ENCODE peak calls at places on chromosomes 5 and 9, in eight cellular contexts. One of them, this sample, is unnamed.

GRCh38 chr5:102975457-102976182 is 144.3 kb downstream of the GIN1 start:
- DNase-seq in HFF-Myc: peak; percentile 9
- DNase-seq in AG09309: no peak
- DNase-seq in AG10803: peak; percentile 72
- DNase-seq in WTC11: no peak
- DNase-seq in bronchial epithelial cell: peak; percentile 26
- DNase-seq in GM13976: no peak
- DNase-seq in psoas muscle: no peak
- DNase-seq in this sample: no peak

GRCh38 chr5:93062548-93062947 is 518.5 kb downstream of the NR2F1-AS1 start:
- DNase-seq in WTC11: no peak
- DNase-seq in bronchial epithelial cell: peak; percentile 18
- DNase-seq in AG10803: no peak
- DNase-seq in GM13976: no peak
- DNase-seq in psoas muscle: no peak
- DNase-seq in HFF-Myc: no peak
- DNase-seq in AG09309: no peak
- DNase-seq in this sample: no peak

GRCh38 chr9:108801949-108802348 is 53.8 kb downstream of the ACTL7B start:
- DNase-seq in WTC11: no peak
- DNase-seq in AG09309: no peak
- DNase-seq in AG10803: no peak
- DNase-seq in HFF-Myc: no peak
- DNase-seq in bronchial epithelial cell: no peak
- DNase-seq in GM13976: no peak
- DNase-seq in psoas muscle: no peak
- DNase-seq in this sample: no peak

GRCh38 chr9:129823163-129823933 is 588 bp downstream of the TOR1A start:
- DNase-seq in WTC11: peak; percentile 19
- DNase-seq in psoas muscle: no peak
- DNase-seq in bronchial epithelial cell: no peak
- DNase-seq in AG10803: peak; percentile 38
- DNase-seq in AG09309: no peak
- DNase-seq in HFF-Myc: no peak
- DNase-seq in GM13976: peak; percentile 58
- DNase-seq in this sample: peak; percentile 55

GRCh38 chr5:55441954-55442353 is 92.8 kb downstream of the PLPP1 start:
- DNase-seq in AG10803: no peak
- DNase-seq in bronchial epithelial cell: peak; percentile 44
- DNase-seq in GM13976: no peak
- DNase-seq in AG09309: no peak
- DNase-seq in HFF-Myc: no peak
- DNase-seq in psoas muscle: no peak
- DNase-seq in WTC11: no peak
- DNase-seq in this sample: no peak

GRCh38 chr9:17004500-17004899 is 130.3 kb upstream of the CNTLN start:
- DNase-seq in psoas muscle: no peak
- DNase-seq in AG10803: peak; percentile 12
- DNase-seq in HFF-Myc: no peak
- DNase-seq in bronchial epithelial cell: no peak
- DNase-seq in AG09309: no peak
- DNase-seq in GM13976: no peak
- DNase-seq in WTC11: no peak
- DNase-seq in this sample: no peak

GRCh38 chr5:141523991-141524390 is 35.1 kb downstream of the PCDHGC5 start:
- DNase-seq in GM13976: no peak
- DNase-seq in HFF-Myc: no peak
- DNase-seq in psoas muscle: no peak
- DNase-seq in WTC11: no peak
- DNase-seq in bronchial epithelial cell: no peak
- DNase-seq in AG10803: no peak
- DNase-seq in AG09309: no peak
- DNase-seq in this sample: no peak

GRCh38 chr9:17005085-17005484 is 129.8 kb upstream of the CNTLN start:
- DNase-seq in AG09309: no peak
- DNase-seq in AG10803: peak; percentile 74
- DNase-seq in GM13976: no peak
- DNase-seq in HFF-Myc: peak; percentile 41
- DNase-seq in psoas muscle: peak; percentile 17
- DNase-seq in bronchial epithelial cell: peak; percentile 37
- DNase-seq in WTC11: no peak
- DNase-seq in this sample: peak; percentile 48

GRCh38 chr9:92325991-92326500 is 293 bp downstream of the CENPP start:
- DNase-seq in HFF-Myc: no peak
- DNase-seq in AG10803: no peak
- DNase-seq in psoas muscle: no peak
- DNase-seq in WTC11: no peak
- DNase-seq in GM13976: peak; percentile 42
- DNase-seq in AG09309: no peak
- DNase-seq in bronchial epithelial cell: peak; percentile 20
- DNase-seq in this sample: no peak

GRCh38 chr9:79701651-79702050 is 129.9 kb downstream of the TLE4 start:
- DNase-seq in bronchial epithelial cell: no peak
- DNase-seq in AG09309: no peak
- DNase-seq in GM13976: no peak
- DNase-seq in WTC11: no peak
- DNase-seq in AG10803: peak; percentile 64
- DNase-seq in psoas muscle: no peak
- DNase-seq in HFF-Myc: no peak
- DNase-seq in this sample: peak; percentile 65

GRCh38 chr9:127397722-127398647 is 1.0 kb downstream of the SLC2A8 start:
- DNase-seq in AG09309: no peak
- DNase-seq in bronchial epithelial cell: peak; percentile 13
- DNase-seq in AG10803: peak; percentile 13
- DNase-seq in GM13976: peak; percentile 57
- DNase-seq in psoas muscle: peak; percentile 57
- DNase-seq in HFF-Myc: no peak
- DNase-seq in WTC11: peak; percentile 52
- DNase-seq in this sample: peak; percentile 70
- TF ChIP-seq CTCF in AG09309: peak; percentile 48
- TF ChIP-seq CTCF in bronchial epithelial cell: peak; percentile 70
- TF ChIP-seq CTCF in AG10803: peak; percentile 47
- TF ChIP-seq CTCF in GM13976: peak; percentile 40
- TF ChIP-seq CTCF in psoas muscle: peak; percentile 49
- TF ChIP-seq CTCF in HFF-Myc: peak; percentile 58
- TF ChIP-seq CTCF in WTC11: no peak
- TF ChIP-seq CTCF in this sample: peak; percentile 55

GRCh38 chr5:179494774-179495173 is 55.6 kb upstream of the RUFY1 start:
- DNase-seq in AG10803: no peak
- DNase-seq in HFF-Myc: no peak
- DNase-seq in WTC11: no peak
- DNase-seq in GM13976: no peak
- DNase-seq in bronchial epithelial cell: no peak
- DNase-seq in psoas muscle: no peak
- DNase-seq in AG09309: no peak
- DNase-seq in this sample: no peak

GRCh38 chr5:179497636-179498365 is 52.6 kb upstream of the RUFY1 start:
- DNase-seq in AG09309: no peak
- DNase-seq in HFF-Myc: no peak
- DNase-seq in bronchial epithelial cell: no peak
- DNase-seq in AG10803: peak; percentile 39
- DNase-seq in WTC11: no peak
- DNase-seq in psoas muscle: no peak
- DNase-seq in GM13976: no peak
- DNase-seq in this sample: no peak

DNA sequence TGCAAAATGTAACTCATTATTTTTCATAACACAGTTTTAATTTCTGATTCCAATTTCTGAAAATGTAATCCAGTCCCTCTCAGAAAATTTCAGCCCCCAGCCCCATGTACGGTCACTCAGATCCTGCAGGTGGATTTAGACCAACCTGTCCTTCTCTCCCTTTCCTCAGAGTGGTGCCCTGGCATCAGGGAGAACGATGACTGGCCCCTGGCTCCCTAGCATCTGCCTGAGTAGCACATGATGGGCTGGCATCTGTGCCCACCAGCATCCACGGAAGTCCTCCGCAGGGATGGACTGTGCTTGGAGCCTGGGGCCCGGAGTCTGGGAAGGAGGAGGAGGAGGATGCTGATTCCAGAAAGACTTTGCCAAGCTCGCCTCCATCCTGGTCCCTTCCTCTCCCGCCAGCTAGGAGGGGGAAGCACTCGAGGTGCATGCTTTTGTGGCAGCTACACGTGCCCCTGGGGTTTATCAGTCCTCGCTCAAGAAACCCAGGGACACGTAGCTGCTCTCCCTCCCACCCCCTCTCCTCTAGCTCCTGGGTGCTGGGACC is 54.4 kb upstream of the RUFY1 start:
- DNase-seq in AG10803: no peak
- DNase-seq in psoas muscle: no peak
- DNase-seq in HFF-Myc: no peak
- DNase-seq in bronchial epithelial cell: no peak
- DNase-seq in WTC11: no peak
- DNase-seq in GM13976: no peak
- DNase-seq in AG09309: no peak
- DNase-seq in this sample: no peak
- TF ChIP-seq CTCF in AG10803: no peak
- TF ChIP-seq CTCF in psoas muscle: no peak
- TF ChIP-seq CTCF in HFF-Myc: no peak
- TF ChIP-seq CTCF in bronchial epithelial cell: no peak
- TF ChIP-seq CTCF in WTC11: no peak
- TF ChIP-seq CTCF in GM13976: peak; percentile 16
- TF ChIP-seq CTCF in AG09309: no peak
- TF ChIP-seq CTCF in this sample: no peak

GRCh38 chr5:132749506-132749905 is 2.3 kb downstream of the CCNI2 start:
- DNase-seq in WTC11: no peak
- DNase-seq in GM13976: peak; percentile 13
- DNase-seq in HFF-Myc: no peak
- DNase-seq in AG09309: no peak
- DNase-seq in AG10803: no peak
- DNase-seq in psoas muscle: no peak
- DNase-seq in bronchial epithelial cell: no peak
- DNase-seq in this sample: no peak

GRCh38 chr5:132748522-132749000 is 1.3 kb downstream of the CCNI2 start:
- DNase-seq in AG10803: no peak
- DNase-seq in GM13976: peak; percentile 5
- DNase-seq in AG09309: no peak
- DNase-seq in HFF-Myc: no peak
- DNase-seq in psoas muscle: no peak
- DNase-seq in bronchial epithelial cell: peak; percentile 72
- DNase-seq in WTC11: no peak
- DNase-seq in this sample: no peak

GRCh38 chr5:132747693-132748440 is 641 bp downstream of the CCNI2 start:
- DNase-seq in AG10803: no peak
- DNase-seq in bronchial epithelial cell: no peak
- DNase-seq in WTC11: peak; percentile 60
- DNase-seq in GM13976: peak; percentile 50
- DNase-seq in AG09309: no peak
- DNase-seq in HFF-Myc: no peak
- DNase-seq in psoas muscle: no peak
- DNase-seq in this sample: peak; percentile 53

GRCh38 chr5:132746592-132747063 is 598 bp upstream of the CCNI2 start:
- DNase-seq in GM13976: no peak
- DNase-seq in HFF-Myc: no peak
- DNase-seq in psoas muscle: no peak
- DNase-seq in AG09309: no peak
- DNase-seq in AG10803: no peak
- DNase-seq in bronchial epithelial cell: peak; percentile 53
- DNase-seq in WTC11: peak; percentile 73
- DNase-seq in this sample: no peak

GRCh38 chr5:132747064-132747692 is at the start of gene CCNI2:
- DNase-seq in AG09309: no peak
- DNase-seq in psoas muscle: peak; percentile 25
- DNase-seq in bronchial epithelial cell: no peak
- DNase-seq in HFF-Myc: no peak
- DNase-seq in AG10803: no peak
- DNase-seq in GM13976: peak; percentile 77
- DNase-seq in WTC11: peak; percentile 52
- DNase-seq in this sample: peak; percentile 57
- TF ChIP-seq CTCF in AG09309: no peak
- TF ChIP-seq CTCF in psoas muscle: no peak
- TF ChIP-seq CTCF in bronchial epithelial cell: no peak
- TF ChIP-seq CTCF in HFF-Myc: no peak
- TF ChIP-seq CTCF in AG10803: no peak
- TF ChIP-seq CTCF in GM13976: no peak
- TF ChIP-seq CTCF in WTC11: no peak
- TF ChIP-seq CTCF in this sample: no peak

GRCh38 chr9:131475956-131476776 is 26.6 kb upstream of the POMT1 start:
- DNase-seq in AG09309: no peak
- DNase-seq in GM13976: no peak
- DNase-seq in WTC11: peak; percentile 43
- DNase-seq in psoas muscle: no peak
- DNase-seq in HFF-Myc: no peak
- DNase-seq in AG10803: no peak
- DNase-seq in bronchial epithelial cell: no peak
- DNase-seq in this sample: no peak

GRCh38 chr9:131475111-131475955 is 27.4 kb upstream of the POMT1 start:
- DNase-seq in AG10803: no peak
- DNase-seq in WTC11: no peak
- DNase-seq in GM13976: no peak
- DNase-seq in bronchial epithelial cell: no peak
- DNase-seq in psoas muscle: no peak
- DNase-seq in AG09309: no peak
- DNase-seq in HFF-Myc: no peak
- DNase-seq in this sample: peak; percentile 41

GRCh38 chr9:131474711-131475110 is 28.0 kb upstream of the POMT1 start:
- DNase-seq in psoas muscle: no peak
- DNase-seq in bronchial epithelial cell: no peak
- DNase-seq in HFF-Myc: no peak
- DNase-seq in AG10803: no peak
- DNase-seq in GM13976: no peak
- DNase-seq in AG09309: no peak
- DNase-seq in WTC11: no peak
- DNase-seq in this sample: peak; percentile 28

GRCh38 chr9:131473198-131473885 is 29.4 kb upstream of the POMT1 start:
- DNase-seq in AG09309: no peak
- DNase-seq in HFF-Myc: no peak
- DNase-seq in GM13976: no peak
- DNase-seq in WTC11: no peak
- DNase-seq in bronchial epithelial cell: no peak
- DNase-seq in AG10803: no peak
- DNase-seq in psoas muscle: no peak
- DNase-seq in this sample: peak; percentile 9

GRCh38 chr9:131473891-131474290 is 28.8 kb upstream of the POMT1 start:
- DNase-seq in WTC11: no peak
- DNase-seq in psoas muscle: no peak
- DNase-seq in GM13976: no peak
- DNase-seq in HFF-Myc: no peak
- DNase-seq in bronchial epithelial cell: no peak
- DNase-seq in AG10803: no peak
- DNase-seq in AG09309: no peak
- DNase-seq in this sample: peak; percentile 30
- TF ChIP-seq CTCF in WTC11: no peak
- TF ChIP-seq CTCF in psoas muscle: no peak
- TF ChIP-seq CTCF in GM13976: no peak
- TF ChIP-seq CTCF in HFF-Myc: no peak
- TF ChIP-seq CTCF in bronchial epithelial cell: no peak
- TF ChIP-seq CTCF in AG10803: no peak
- TF ChIP-seq CTCF in AG09309: no peak
- TF ChIP-seq CTCF in this sample: no peak

This sample was measured in lower lobe of right lung.